ENCODE peak calls at places on chromosomes 16 and 17, in six cellular contexts. C is GM23338; R is Peyer's patch; I is hepatocyte; M is neural progenitor cell; V is CD8-positive, alpha-beta T cell. Q is an unnamed sample.

GRCh38 chr16:2728034-2728433 is 8.0 kb upstream of the PRSS27 start:
- DNase-seq in I (no peak), V (no peak), M (no peak), C (no peak), R (no peak), Q (no peak)

GRCh38 chr16:7319514-7319913 is 13.1 kb upstream of the RBFOX1 start:
- DNase-seq in I (no peak), V (no peak), M (no peak), R (no peak), C (no peak), Q (no peak)

GRCh38 chr16:49454426-49455180 is 81.0 kb downstream of the C16orf78 start:
- DNase-seq in M (no peak), R (peak), V (no peak), C (no peak), I (no peak), Q (no peak)

GRCh38 chr16:85429776-85430522 is 183.2 kb upstream of the GSE1 start:
- DNase-seq in R (no peak), I (no peak), C (no peak), M (no peak), V (no peak), Q (no peak)

GRCh38 chr17:1997146-1997586 is 28.0 kb downstream of the RTN4RL1 start:
- DNase-seq in V (no peak), C (no peak), M (no peak), I (peak), R (no peak), Q (no peak)

GRCh38 chr17:62679866-62680377 is 52.5 kb downstream of the MRC2 start:
- DNase-seq in M (no peak), R (no peak), I (no peak), C (peak), V (no peak), Q (no peak)

GRCh38 chr16:9929313-9929712 is 252.9 kb downstream of the GRIN2A start:
- DNase-seq in C (no peak), R (no peak), M (no peak), V (no peak), I (no peak), Q (peak)

GRCh38 chr17:64107517-64108235 is 22.3 kb downstream of the ERN1 start:
- DNase-seq in V (no peak), I (no peak), C (no peak), M (no peak), R (no peak), Q (no peak)

GRCh38 chr17:19244357-19244756 is 7.2 kb downstream of the EPN2 start:
- DNase-seq in I (no peak), V (no peak), R (peak), M (no peak), C (no peak), Q (no peak)

GRCh38 chr16:56652600-56652999 is 914 bp downstream of the MT1B start:
- DNase-seq in M (no peak), I (no peak), R (no peak), V (no peak), C (no peak), Q (no peak)

GRCh38 chr17:27956601-27957445 is 63.7 kb upstream of the LYRM9 start:
- DNase-seq in V (no peak), C (peak), I (peak), R (no peak), M (no peak), Q (no peak)

GRCh38 chr16:14111713-14112538 is 40.8 kb downstream of the MRTFB start:
- DNase-seq in R (peak), M (no peak), I (peak), C (no peak), V (no peak), Q (no peak)

GRCh38 chr16:29898135-29898534 is 1.2 kb downstream of the SEZ6L2 start:
- DNase-seq in I (no peak), V (no peak), C (no peak), R (no peak), M (peak), Q (no peak)

GRCh38 chr16:71919033-71919432 is 23.7 kb downstream of the IST1 start:
- DNase-seq in I (no peak), C (no peak), R (no peak), V (no peak), M (no peak), Q (peak)

GRCh38 chr16:1458977-1459341 is 14.6 kb upstream of the CCDC154 start:
- DNase-seq in M (no peak), C (no peak), R (peak), V (no peak), I (no peak), Q (no peak)

GRCh38 chr16:4377573-4378146 is 6.0 kb downstream of the VASN start:
- DNase-seq in I (no peak), R (no peak), M (peak), V (no peak), C (peak), Q (no peak)

GRCh38 chr16:55297910-55298175 is 26.2 kb upstream of the IRX6 start:
- DNase-seq in V (no peak), C (no peak), I (no peak), M (no peak), R (no peak), Q (no peak)

GRCh38 chr16:28538733-28539596 is at the start of gene NUPR1:
- DNase-seq in M (no peak), C (no peak), V (no peak), R (peak), I (peak), Q (no peak)

GRCh38 chr17:20281860-20282259 is 185.5 kb downstream of the LGALS9B start:
- DNase-seq in V (no peak), M (no peak), C (no peak), I (no peak), R (no peak), Q (peak)

GRCh38 chr16:83994087-83994486 is 26.0 kb downstream of the NECAB2 start:
- DNase-seq in V (no peak), M (no peak), I (no peak), R (no peak), C (no peak), Q (peak)

GRCh38 chr17:66637491-66637890 is 197.4 kb upstream of the CACNG5 start:
- DNase-seq in V (no peak), I (no peak), M (no peak), C (no peak), R (no peak), Q (no peak)

GRCh38 chr17:81364278-81365147 is 30.7 kb upstream of the BAHCC1 start:
- DNase-seq in V (no peak), R (no peak), M (no peak), C (peak), I (no peak), Q (no peak)

GRCh38 chr16:1244881-1245280 is 4.4 kb downstream of the TPSAB1 start:
- DNase-seq in I (no peak), C (no peak), M (no peak), R (no peak), V (peak), Q (peak)

GRCh38 chr17:58447039-58447975 is 30.0 kb upstream of the RNF43 start:
- DNase-seq in R (peak), M (peak), I (peak), V (peak), C (peak), Q (peak)

GRCh38 chr17:52145496-52145895 is 13.0 kb downstream of the CA10 start:
- DNase-seq in V (no peak), R (no peak), M (no peak), I (no peak), C (peak), Q (no peak)

GRCh38 chr16:86292171-86292775 is 218.1 kb upstream of the FOXF1 start:
- DNase-seq in V (no peak), I (no peak), R (no peak), C (no peak), M (no peak), Q (no peak)

GRCh38 chr16:57264950-57265371 is 19.5 kb downstream of the PLLP start:
- DNase-seq in M (no peak), I (no peak), C (no peak), V (no peak), R (peak), Q (no peak)

GRCh38 chr16:57128787-57129389 is 36.5 kb downstream of the CPNE2 start:
- DNase-seq in I (no peak), C (no peak), R (no peak), M (no peak), V (peak), Q (no peak)

GRCh38 chr17:36142230-36142629 is 34.2 kb downstream of the TBC1D3B start:
- DNase-seq in C (no peak), R (no peak), M (no peak), V (no peak), I (no peak), Q (no peak)

GRCh38 chr17:35368086-35368824 is 5.2 kb downstream of the SLFN11 start:
- DNase-seq in I (no peak), C (peak), V (no peak), M (no peak), R (peak), Q (peak)

GRCh38 chr16:28182183-28182582 is 29.6 kb downstream of the XPO6 start:
- DNase-seq in R (no peak), I (no peak), V (no peak), C (no peak), M (no peak), Q (no peak)

GRCh38 chr16:68915561-68915960 is 72.2 kb downstream of the TANGO6 start:
- DNase-seq in R (no peak), I (no peak), V (no peak), C (no peak), M (no peak), Q (no peak)

GRCh38 chr16:13332713-13333255 is 431.4 kb downstream of the SHISA9 start:
- DNase-seq in R (no peak), C (peak), V (no peak), M (peak), I (no peak), Q (no peak)

GRCh38 chr16:30185141-30185682 is 1.8 kb downstream of the CORO1A start:
- DNase-seq in I (no peak), C (no peak), R (peak), V (no peak), M (no peak), Q (no peak)

GRCh38 chr17:76371656-76372628 is 12.5 kb upstream of the SPHK1 start:
- DNase-seq in V (no peak), M (no peak), C (no peak), I (no peak), R (no peak), Q (no peak)

GRCh38 chr16:62277942-62278341 is 241.7 kb upstream of the CDH8 start:
- DNase-seq in C (no peak), V (no peak), R (no peak), M (no peak), I (no peak), Q (no peak)

GRCh38 chr17:1147664-1148063 is 32.1 kb downstream of the ABR start:
- DNase-seq in I (peak), V (no peak), C (peak), M (peak), R (peak), Q (no peak)

GRCh38 chr16:24890746-24891145 is 45.0 kb downstream of the SLC5A11 start:
- DNase-seq in R (no peak), C (no peak), I (no peak), M (no peak), V (no peak), Q (no peak)
- H3K27ac ChIP-seq in R (no peak), C (no peak), I (no peak), M (no peak), V (no peak), Q (no peak)

GRCh38 chr17:29004081-29004692 is 1.6 kb downstream of the SEZ6 start:
- DNase-seq in M (peak), R (no peak), I (peak), C (peak), V (no peak), Q (no peak)
- H3K27ac ChIP-seq in M (no peak), R (no peak), I (no peak), C (no peak), V (no peak), Q (no peak)

GRCh38 chr16:88071908-88072307 is 120.7 kb downstream of the BANP start:
- DNase-seq in M (no peak), R (no peak), V (no peak), C (no peak), I (no peak), Q (no peak)
- H3K27ac ChIP-seq in M (no peak), R (no peak), V (no peak), C (no peak), I (no peak), Q (no peak)

GRCh38 chr17:73284906-73285602 is 23.4 kb upstream of the CPSF4L start:
- DNase-seq in M (no peak), I (no peak), R (no peak), V (no peak), C (no peak), Q (no peak)
- H3K27ac ChIP-seq in M (no peak), I (no peak), R (no peak), V (no peak), C (no peak), Q (no peak)

DNA sequence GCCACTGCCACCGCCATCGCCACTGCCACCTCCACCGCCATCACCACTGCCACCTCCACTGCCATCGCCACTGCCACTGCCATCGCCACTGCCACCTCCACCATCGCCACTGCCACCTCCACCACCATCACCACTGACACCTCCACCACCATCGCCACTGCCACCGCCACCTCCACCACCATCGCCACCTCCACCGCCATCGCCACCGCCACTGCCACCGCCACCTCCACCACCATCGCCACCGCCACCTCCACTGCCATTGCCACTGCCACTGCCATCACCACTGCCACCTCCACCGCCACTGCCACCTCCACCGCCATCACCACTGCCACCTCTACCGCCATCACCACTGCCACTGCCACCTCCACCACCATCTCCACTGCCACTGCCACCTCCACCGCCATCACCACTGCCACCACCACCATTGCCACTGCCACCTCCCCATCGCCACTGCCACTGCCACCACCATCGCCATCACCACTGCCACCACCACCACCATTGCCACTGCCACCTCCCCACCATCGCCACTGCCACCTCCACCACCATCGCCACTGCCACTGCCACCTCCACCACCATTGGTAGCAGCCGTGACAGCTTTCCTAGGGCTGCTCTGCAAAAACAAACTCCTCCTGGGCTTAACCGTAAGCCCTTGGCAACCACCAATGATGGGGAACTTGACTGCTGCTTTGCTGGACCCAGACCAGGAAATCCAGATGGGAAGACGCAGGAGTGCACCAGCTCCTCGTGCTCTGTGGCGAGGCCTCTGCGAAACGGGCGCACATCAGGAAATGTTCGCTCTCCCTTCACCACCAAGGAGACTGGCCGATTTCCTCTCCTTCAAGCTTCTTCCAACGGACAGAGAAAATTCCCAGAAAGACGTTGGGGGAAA is 147.2 kb downstream of the RBFOX3 start:
- DNase-seq in V (no peak), C (no peak), M (no peak), I (no peak), R (no peak), Q (no peak)
- H3K27ac ChIP-seq in V (no peak), C (no peak), M (no peak), I (no peak), R (no peak), Q (no peak)

GRCh38 chr17:39612291-39612894 is 4.7 kb upstream of the NEUROD2 start:
- DNase-seq in V (no peak), C (no peak), R (no peak), I (no peak), M (no peak), Q (no peak)
- H3K27ac ChIP-seq in V (no peak), C (no peak), R (no peak), I (no peak), M (no peak), Q (no peak)

GRCh38 chr17:61335845-61336655 is 63.6 kb upstream of the TBX2 start:
- DNase-seq in C (no peak), I (peak), R (no peak), M (no peak), V (no peak), Q (no peak)

GRCh38 chr17:61337247-61337812 is 62.3 kb upstream of the TBX2 start:
- DNase-seq in M (no peak), C (no peak), V (no peak), I (no peak), R (no peak), Q (no peak)

GRCh38 chr17:61338000-61338864 is 61.4 kb upstream of the TBX2 start:
- DNase-seq in M (no peak), R (no peak), V (no peak), C (no peak), I (peak), Q (no peak)

GRCh38 chr17:61340431-61340830 is 59.2 kb upstream of the TBX2 start:
- DNase-seq in I (no peak), V (no peak), C (no peak), M (no peak), R (no peak), Q (no peak)

DNA sequence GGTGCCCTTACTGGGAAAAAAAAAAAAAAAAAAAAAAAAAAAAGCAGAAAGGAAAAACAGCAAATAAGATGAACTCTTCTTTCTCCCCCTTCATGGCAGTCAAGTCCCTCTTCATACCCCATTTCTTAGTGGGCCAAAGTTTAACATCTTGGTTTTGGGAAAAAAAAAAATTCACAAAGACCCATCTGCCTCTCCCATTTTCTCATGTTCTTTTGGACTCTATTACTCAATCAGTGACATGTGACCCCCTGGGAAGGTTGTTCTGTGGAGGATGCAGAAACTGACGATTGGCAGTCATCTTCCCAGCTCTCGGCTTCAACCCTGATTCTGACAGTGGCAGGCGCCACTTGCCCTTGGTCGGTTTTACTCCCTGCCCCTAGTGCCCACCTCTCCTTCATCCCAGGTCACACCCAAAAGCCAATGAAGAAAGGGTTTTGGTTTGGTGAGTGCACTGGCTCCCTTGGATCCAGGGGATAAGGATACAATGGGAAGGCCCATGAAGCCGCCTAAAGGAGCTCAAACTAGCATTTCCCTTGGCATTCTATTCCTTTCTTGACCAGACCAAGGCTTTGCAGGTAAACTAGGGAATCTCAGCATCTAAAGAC is 60.7 kb upstream of the TBX2 start:
- DNase-seq in C (no peak), R (no peak), I (no peak), M (no peak), V (no peak), Q (no peak)
- H3K27ac ChIP-seq in C (no peak), R (no peak), I (peak), M (no peak), V (no peak), Q (no peak)

DNA sequence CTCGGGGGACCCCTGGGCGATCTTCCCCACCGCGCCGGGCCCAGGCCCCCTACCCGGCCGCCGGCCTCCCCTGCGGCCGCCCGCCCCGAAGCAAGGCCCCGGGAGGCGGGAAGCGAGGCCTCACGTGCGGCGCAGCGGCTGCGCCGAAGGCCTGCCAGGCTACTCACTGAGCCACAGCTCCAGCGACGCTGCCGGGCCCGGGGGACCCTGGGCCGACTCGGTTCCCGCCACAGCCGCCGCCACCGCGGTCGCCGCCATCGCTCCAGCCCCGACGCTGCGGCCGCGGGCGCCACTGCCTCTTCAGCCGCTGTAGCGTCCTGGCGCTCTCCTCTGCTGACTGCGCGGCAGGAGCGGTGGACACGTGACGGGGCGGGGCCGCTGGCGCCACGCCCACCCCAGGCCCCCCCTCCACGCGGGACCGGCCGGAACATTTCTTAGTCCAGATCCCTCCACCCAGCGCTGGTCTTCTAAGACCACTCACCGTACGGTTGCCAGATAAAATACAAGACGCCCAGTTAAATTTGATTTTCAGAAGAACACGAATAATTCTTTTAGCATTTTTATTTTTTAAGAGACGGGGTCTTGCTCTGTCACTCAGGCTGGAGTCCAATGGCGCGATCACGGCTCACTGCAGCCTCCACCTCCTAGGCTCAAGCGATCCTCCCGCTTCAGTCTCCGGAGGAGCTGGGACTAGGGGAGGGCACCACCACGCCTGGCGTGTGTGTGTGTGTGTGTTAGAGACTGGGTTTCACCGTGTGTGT is at the start of gene GGA2:
- DNase-seq in V (peak), C (peak), M (peak), R (peak), I (peak), Q (peak)
- H3K27ac ChIP-seq in V (peak), C (peak), M (peak), R (peak), I (peak), Q (peak)

GRCh38 chr16:22770866-22771265 is 43.1 kb upstream of the HS3ST2 start:
- DNase-seq in R (no peak), M (no peak), C (no peak), I (no peak), V (no peak), Q (no peak)
- H3K27ac ChIP-seq in R (no peak), M (no peak), C (no peak), I (no peak), V (no peak), Q (no peak)

Q was measured in HL-60.